ENCODE peak calls at places on chromosomes 11 and 22, in six cellular contexts. N is astrocyte of the hippocampus; P is OCI-M1; T is caudate nucleus; H is type B pancreatic cell; G is stimulated activated CD4-positive, alpha-beta T cell treated with anti-CD3 and anti-CD28 coated beads, Interleukin-4, amount 100 ng/mL, for 48 hours. M is an unnamed sample.
A peak's percentile ranks its signal among the peaks of the same experiment; 100 is the strongest.

GRCh38 chr22:22770280-22770871 is 117.2 kb upstream of the IGLL5 start:
- DNase-seq in H (peak; percentile 66), P (peak; percentile 80), G (peak; percentile 26), T (no peak), N (peak; percentile 36), M (no peak)

GRCh38 chr11:70399681-70400112 is 1.4 kb downstream of the CTTN start:
- DNase-seq in H (no peak), N (peak; percentile 98), T (no peak), G (no peak), P (peak; percentile 56), M (no peak)

GRCh38 chr11:61442616-61443015 is 12.7 kb downstream of the SDHAF2 start:
- DNase-seq in N (no peak), P (no peak), T (no peak), G (no peak), H (no peak), M (no peak)

GRCh38 chr11:23021287-23021863 is 161.1 kb upstream of the CCDC179 start:
- DNase-seq in P (peak; percentile 47), T (no peak), H (no peak), G (no peak), N (peak; percentile 41), M (no peak)

GRCh38 chr11:96708469-96708868 is 318.7 kb downstream of the JRKL start:
- DNase-seq in G (no peak), T (no peak), H (no peak), P (no peak), N (no peak), M (no peak)

GRCh38 chr11:75562836-75563484 is 907 bp downstream of the SERPINH1 start:
- DNase-seq in T (no peak), H (no peak), N (peak; percentile 75), P (peak; percentile 77), G (no peak), M (no peak)

GRCh38 chr11:11231763-11232162 is 121.3 kb downstream of the CSNK2A3 start:
- DNase-seq in N (no peak), H (no peak), P (no peak), G (no peak), T (no peak), M (no peak)

GRCh38 chr11:94342250-94342649 is 37.9 kb downstream of the IZUMO1R start:
- DNase-seq in T (no peak), G (no peak), N (no peak), H (no peak), P (no peak), M (no peak)

GRCh38 chr11:35144811-35145210 is 5.8 kb downstream of the CD44 start:
- DNase-seq in G (no peak), N (peak; percentile 38), H (no peak), P (no peak), T (no peak), M (no peak)

GRCh38 chr11:78318321-78318720 is 99.3 kb downstream of the GAB2 start:
- DNase-seq in N (no peak), H (no peak), G (no peak), T (no peak), P (no peak), M (no peak)

GRCh38 chr11:2524446-2525165 is 79.8 kb downstream of the KCNQ1 start:
- DNase-seq in P (no peak), G (no peak), H (no peak), N (no peak), T (no peak), M (no peak)

GRCh38 chr22:29113329-29113728 is 40.5 kb downstream of the KREMEN1 start:
- DNase-seq in H (no peak), P (no peak), G (no peak), T (no peak), N (no peak), M (no peak)

GRCh38 chr11:30879322-30880020 is 293.3 kb upstream of the MPPED2 start:
- DNase-seq in N (peak; percentile 73), G (no peak), H (no peak), P (no peak), T (no peak), M (no peak)

GRCh38 chr11:10623797-10624761 is 55.6 kb upstream of the LYVE1 start:
- DNase-seq in G (no peak), H (no peak), T (no peak), P (peak; percentile 54), N (no peak), M (no peak)